ENCODE peak calls at places on chromosome 17, in seven cellular contexts. U is left ventricle myocardium inferior; R is upper lobe of right lung; P is NT2/D1; E is testis; T is adipocyte; Y is CD8-positive, alpha-beta memory T cell. M is an unnamed sample. For H3K4me1, the result is how much of the 10 kb centered on the place peaks cover.

GRCh38 chr17:78379134-78379497 is 667 bp downstream of the PGS1 start:
- DNase-seq in U (no peak), R (no peak), P (no peak), E (no peak), T (peak), Y (no peak), M (no peak)

GRCh38 chr17:1861391-1862010 is 31.7 kb downstream of the RPA1 start:
- DNase-seq in U (peak), R (no peak), P (no peak), E (peak), T (no peak), Y (no peak), M (no peak)

GRCh38 chr17:30256756-30257506 is 21.4 kb upstream of the SLC6A4 start:
- DNase-seq in U (no peak), R (no peak), P (no peak), E (no peak), T (peak), Y (no peak), M (no peak)

GRCh38 chr17:7111784-7112526 is 2.7 kb downstream of the ASGR2 start:
- DNase-seq in U (no peak), R (no peak), P (no peak), E (no peak), T (no peak), Y (no peak), M (no peak)

GRCh38 chr17:7436556-7437368 is 1.5 kb downstream of the TMEM102 start:
- DNase-seq in U (peak), R (peak), P (peak), E (peak), T (peak), Y (peak), M (no peak)

GRCh38 chr17:63395075-63395815 is 50.9 kb downstream of the CYB561 start:
- DNase-seq in U (no peak), R (no peak), P (no peak), E (no peak), T (peak), Y (no peak), M (no peak)

GRCh38 chr17:29927546-29927945 is 2.5 kb downstream of the SSH2 start:
- DNase-seq in U (no peak), R (no peak), P (no peak), E (no peak), T (no peak), Y (no peak), M (no peak)

GRCh38 chr17:6997171-6997570 is 1.3 kb downstream of the ALOX12 start:
- DNase-seq in U (no peak), R (no peak), P (no peak), E (no peak), T (no peak), Y (no peak), M (no peak)

GRCh38 chr17:65332375-65332774 is 195.2 kb downstream of the RGS9 start:
- DNase-seq in U (no peak), R (no peak), P (no peak), E (no peak), T (peak), Y (no peak), M (no peak)

GRCh38 chr17:235831-236640 is 54.6 kb upstream of the DOC2B start:
- DNase-seq in U (peak), R (peak), P (no peak), E (no peak), T (no peak), Y (no peak), M (no peak)

GRCh38 chr17:62627219-62627903 is at the start of gene MRC2:
- DNase-seq in U (peak), R (peak), P (no peak), E (peak), T (peak), Y (no peak), M (peak)

GRCh38 chr17:12973496-12974318 is 44.1 kb downstream of the ELAC2 start:
- DNase-seq in U (no peak), R (peak), P (no peak), E (peak), T (no peak), Y (no peak), M (no peak)

GRCh38 chr17:6255331-6255730 is 179.6 kb downstream of the AIPL1 start:
- DNase-seq in U (no peak), R (no peak), P (no peak), E (no peak), T (no peak), Y (no peak), M (no peak)

GRCh38 chr17:8481089-8481488 is 45.4 kb downstream of the NDEL1 start:
- DNase-seq in U (no peak), R (peak), P (no peak), E (no peak), T (no peak), Y (no peak), M (no peak)

GRCh38 chr17:1491406-1492248 is 859 bp downstream of the MYO1C start:
- DNase-seq in U (peak), R (peak), P (no peak), E (peak), T (peak), Y (peak), M (no peak)

DNA sequence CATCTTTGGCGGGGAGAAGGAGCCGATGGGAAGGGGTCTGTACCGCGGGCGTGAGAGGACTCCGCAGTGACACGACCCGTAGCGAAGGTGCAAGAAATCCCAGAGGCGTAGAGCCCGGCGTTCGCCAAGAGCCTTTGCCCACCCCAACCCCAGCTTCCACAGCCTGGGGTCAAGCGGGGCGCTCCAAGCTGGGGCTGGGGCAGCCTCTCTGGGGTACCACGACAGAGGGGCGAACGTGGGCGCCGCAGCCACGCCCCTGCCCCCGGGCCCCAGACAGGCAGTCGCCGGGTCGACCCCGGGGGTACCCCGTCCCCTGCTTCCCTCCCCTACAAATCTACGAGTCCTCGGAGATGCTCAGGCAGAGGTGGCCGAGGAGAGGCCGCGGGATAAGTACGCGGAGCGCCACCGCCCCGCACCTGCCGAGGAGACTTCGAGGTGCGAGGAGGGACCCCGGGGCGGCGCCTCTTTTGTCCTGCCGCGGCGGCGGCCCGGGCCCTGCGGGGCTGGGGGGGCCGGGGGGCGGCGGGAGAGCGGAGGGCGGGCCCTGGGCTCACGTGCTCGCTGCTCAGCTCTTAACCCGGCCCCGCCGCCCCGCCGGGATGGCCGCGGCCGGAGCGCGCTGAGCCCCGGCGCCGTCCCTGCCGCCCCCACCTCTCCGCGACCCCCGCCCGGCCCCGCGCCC is at the start of gene ADAM11:
- DNase-seq in U (no peak), R (peak), P (no peak), E (no peak), T (peak), Y (no peak), M (no peak)
- H3K4me3 ChIP-seq in U (peak), R (peak), P (peak), E (peak), T (no peak), Y (no peak), M (peak)

DNA sequence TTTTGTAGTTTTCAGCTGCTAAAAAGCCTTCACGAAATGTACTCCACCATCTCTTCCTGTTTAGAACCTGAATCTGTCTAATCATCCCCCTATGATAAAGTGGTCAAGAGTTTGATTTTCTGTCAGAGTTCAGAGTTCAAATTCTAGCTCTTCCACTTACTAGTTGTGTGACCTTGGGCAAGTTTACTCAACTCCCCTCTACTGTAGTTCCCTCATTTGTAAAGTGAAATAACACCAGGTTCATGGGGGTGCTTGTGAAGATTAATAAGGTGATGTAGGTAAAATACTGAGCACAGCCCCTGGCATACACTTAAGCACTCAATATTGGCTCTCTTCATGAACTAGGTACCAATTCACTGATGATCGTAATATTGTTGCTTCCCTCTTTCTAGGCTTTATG is 1.2 kb upstream of the CDC6 start:
- DNase-seq in U (no peak), R (no peak), P (no peak), E (no peak), T (no peak), Y (no peak), M (no peak)
- H3K4me1 ChIP-seq in U (under half), R (under half), P (under half), E (under half), T (under half), Y (under half), M (under half)

GRCh38 chr17:48547839-48548686 is 3.2 kb upstream of the HOXB2 start:
- DNase-seq in U (no peak), R (no peak), P (no peak), E (no peak), T (no peak), Y (no peak), M (no peak)

GRCh38 chr17:48550313-48551205 is 5.7 kb upstream of the HOXB2 start:
- DNase-seq in U (no peak), R (no peak), P (no peak), E (peak), T (no peak), Y (no peak), M (no peak)

GRCh38 chr17:48546924-48547838 is 2.3 kb upstream of the HOXB2 start:
- DNase-seq in U (no peak), R (no peak), P (no peak), E (no peak), T (no peak), Y (no peak), M (no peak)

GRCh38 chr17:48549909-48550308 is 5.0 kb upstream of the HOXB2 start:
- DNase-seq in U (no peak), R (no peak), P (no peak), E (no peak), T (no peak), Y (no peak), M (no peak)

GRCh38 chr17:48548687-48549621 is 4.0 kb upstream of the HOXB2 start:
- DNase-seq in U (no peak), R (no peak), P (no peak), E (no peak), T (no peak), Y (no peak), M (no peak)
- H3K4me3 ChIP-seq in U (no peak), R (no peak), P (no peak), E (no peak), T (peak), Y (peak), M (peak)

DNA sequence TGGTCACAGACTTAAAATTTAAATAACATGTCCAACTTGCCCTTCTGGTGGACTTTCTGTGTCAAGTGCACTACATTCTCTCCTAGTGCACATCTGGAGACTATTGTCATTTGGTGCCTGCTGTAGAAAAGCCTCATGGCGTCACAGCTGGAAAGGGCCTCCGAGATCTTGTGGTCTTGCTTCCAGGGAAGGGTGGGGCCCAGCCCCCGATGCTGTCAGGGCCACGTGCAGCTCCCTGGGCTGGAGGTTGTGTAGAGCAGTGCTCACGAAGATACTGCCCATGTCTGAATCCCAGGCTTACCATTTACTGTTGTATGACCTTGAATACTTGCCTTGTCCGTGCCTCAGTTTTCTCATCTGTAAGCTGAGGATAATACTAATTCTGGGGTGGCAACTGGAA is 6.8 kb upstream of the MPRIP start:
- DNase-seq in U (no peak), R (no peak), P (no peak), E (no peak), T (no peak), Y (no peak), M (no peak)
- H3K4me1 ChIP-seq in U (under half), R (under half), P (under half), E (under half), T (under half), Y (under half), M (under half)

GRCh38 chr17:76076100-76076764 is 1.7 kb downstream of the GALR2 start:
- DNase-seq in U (no peak), R (peak), P (no peak), E (no peak), T (no peak), Y (no peak), M (no peak)
- H3K4me3 ChIP-seq in U (peak), R (no peak), P (no peak), E (no peak), T (no peak), Y (peak), M (peak)

DNA sequence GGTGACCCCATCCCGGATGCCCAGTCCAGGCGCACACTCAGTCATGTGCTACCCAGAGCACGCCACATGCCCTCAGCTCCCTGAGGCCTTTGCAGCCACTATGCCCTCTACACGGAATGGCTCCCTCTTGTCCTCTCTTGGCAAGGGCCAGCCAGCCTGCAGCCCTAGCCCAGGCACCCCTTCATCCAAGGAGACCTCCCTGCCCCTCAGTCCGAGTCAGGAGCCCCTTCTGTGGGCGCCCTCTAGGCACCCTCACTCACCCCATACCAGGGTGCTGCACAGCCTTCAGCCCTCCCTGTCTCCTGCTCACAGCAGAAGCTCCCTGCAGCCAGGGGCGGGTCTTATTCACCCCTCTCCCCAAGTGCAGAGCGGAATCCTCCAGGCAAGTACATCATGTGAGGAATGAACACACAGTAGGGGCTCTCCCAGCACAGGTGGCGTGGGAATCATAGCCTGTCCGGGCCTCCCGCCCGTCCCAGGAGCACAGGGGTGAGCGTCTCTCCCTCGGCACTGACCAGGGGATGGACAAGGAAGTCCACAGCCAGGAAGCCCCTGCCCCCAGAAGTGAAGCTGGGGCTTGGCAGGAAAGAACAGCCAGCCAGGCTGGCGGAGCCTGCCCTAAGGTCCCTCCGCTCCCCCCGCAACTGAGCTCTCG is 186.9 kb downstream of the RBFOX3 start:
- DNase-seq in U (no peak), R (no peak), P (no peak), E (no peak), T (no peak), Y (no peak), M (no peak)
- H3K4me1 ChIP-seq in U (under half), R (under half), P (under half), E (under half), T (under half), Y (under half), M (under half)

DNA sequence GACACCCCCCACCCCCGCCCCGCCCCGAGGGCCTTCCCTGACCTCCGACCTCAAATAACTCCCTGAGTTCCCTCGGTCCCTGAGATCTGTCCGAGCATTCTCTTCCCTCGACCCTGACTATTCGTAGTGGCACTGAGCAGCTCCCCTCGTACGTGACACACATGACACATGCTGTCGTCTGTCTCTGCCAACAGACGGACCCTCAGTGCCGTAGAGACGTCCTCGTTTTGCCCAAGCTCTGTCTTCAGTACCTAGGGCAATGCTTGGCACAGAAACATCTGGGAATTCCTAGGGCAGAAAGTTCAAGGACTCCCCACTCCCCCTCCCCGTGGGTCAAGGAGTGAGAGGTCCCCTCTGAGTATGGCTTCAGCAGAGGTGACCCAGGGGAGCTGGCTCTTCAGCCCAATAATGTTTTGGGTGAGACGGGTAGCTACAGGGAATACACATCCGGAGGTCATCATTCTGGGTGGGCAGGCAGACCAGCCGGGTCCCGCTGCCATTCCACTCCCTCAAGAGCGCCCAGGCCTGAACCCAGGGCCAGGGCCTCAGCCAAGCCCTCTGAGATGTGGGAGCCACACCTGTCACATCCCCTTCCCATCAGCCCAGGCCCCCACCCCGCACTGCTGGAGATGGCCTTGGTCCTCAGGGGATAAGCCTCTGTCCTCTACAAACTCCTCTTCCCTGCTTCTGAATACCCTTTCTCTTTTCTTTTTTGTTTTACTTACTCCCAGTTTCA is 671 bp upstream of the FADS6 start:
- DNase-seq in U (no peak), R (no peak), P (no peak), E (no peak), T (no peak), Y (no peak), M (no peak)
- H3K4me3 ChIP-seq in U (peak), R (no peak), P (peak), E (no peak), T (no peak), Y (no peak), M (no peak)

GRCh38 chr17:57989011-57989345 is 924 bp upstream of the VEZF1 start:
- DNase-seq in U (no peak), R (no peak), P (no peak), E (peak), T (peak), Y (no peak), M (no peak)
- H3K4me1 ChIP-seq in U (half or more), R (under half), P (under half), E (under half), T (under half), Y (under half), M (under half)

M was measured in thoracic aorta.